ENCODE peak calls at places on chromosomes 6 and 20, in eight cellular contexts. R is mesothelial cell of epicardium, X is SHP77, A is bronchial epithelial cell, Z is T follicular helper cell, P is AG08396, K is NAMALWA, Y is fibroblast of mammary gland. U is an unnamed sample.

GRCh38 chr20:59004763-59005522 is 2.1 kb downstream of the CTSZ start:
- DNase-seq in P (no peak), K (peak), R (no peak), X (no peak), A (no peak), Z (no peak), Y (no peak), U (no peak)

GRCh38 chr6:122832515-122833228 is 43.6 kb downstream of the SMPDL3A start:
- DNase-seq in X (no peak), Y (no peak), R (no peak), A (no peak), Z (no peak), P (no peak), K (no peak), U (peak)

GRCh38 chr6:33731035-33731434 is 15.7 kb downstream of the IP6K3 start:
- DNase-seq in Z (no peak), P (no peak), R (no peak), X (no peak), Y (no peak), K (no peak), A (no peak), U (no peak)

GRCh38 chr6:36839819-36840379 is 655 bp upstream of the CPNE5 start:
- DNase-seq in A (no peak), P (peak), Y (no peak), K (peak), R (peak), X (no peak), Z (peak), U (peak)

GRCh38 chr6:1624071-1624847 is 14.5 kb downstream of the FOXC1 start:
- DNase-seq in X (no peak), P (no peak), A (no peak), R (no peak), Z (no peak), Y (no peak), K (no peak), U (peak)

GRCh38 chr6:118669561-118669960 is 18.2 kb upstream of the CEP85L start:
- DNase-seq in K (no peak), A (no peak), P (no peak), R (no peak), Y (no peak), X (no peak), Z (no peak), U (no peak)

GRCh38 chr6:145245119-145245518 is 490.2 kb downstream of the EPM2A start:
- DNase-seq in X (no peak), R (no peak), Y (peak), K (no peak), A (no peak), P (no peak), Z (no peak), U (no peak)

GRCh38 chr6:362924-363249 is 28.7 kb upstream of the IRF4 start:
- DNase-seq in P (no peak), R (no peak), K (no peak), X (no peak), Y (no peak), Z (no peak), A (no peak), U (no peak)

GRCh38 chr20:3785240-3786125 is 1.1 kb downstream of the CENPB start:
- DNase-seq in Z (no peak), P (no peak), R (no peak), K (no peak), Y (no peak), A (no peak), X (peak), U (peak)

GRCh38 chr20:13222319-13222716 is 1.2 kb downstream of the ISM1 start:
- DNase-seq in P (no peak), K (no peak), Z (no peak), Y (no peak), A (no peak), R (no peak), X (no peak), U (no peak)

GRCh38 chr20:1299522-1299921 is 29.4 kb downstream of the SDCBP2 start:
- DNase-seq in R (no peak), A (no peak), X (peak), Z (no peak), Y (no peak), K (peak), P (no peak), U (no peak)

GRCh38 chr20:46343358-46344357 is 35.4 kb upstream of the CDH22 start:
- DNase-seq in A (no peak), R (no peak), K (no peak), X (no peak), P (no peak), Z (no peak), Y (no peak), U (peak)

GRCh38 chr6:49541210-49541724 is 9.2 kb upstream of the C6orf141 start:
- DNase-seq in P (no peak), R (no peak), Z (no peak), K (no peak), X (no peak), A (peak), Y (peak), U (peak)

GRCh38 chr6:22025468-22026159 is 271.2 kb downstream of the PRL start:
- DNase-seq in K (peak), Z (no peak), P (peak), A (peak), X (peak), R (no peak), Y (peak), U (peak)

GRCh38 chr6:137819740-137820139 is 47.3 kb upstream of the TNFAIP3 start:
- DNase-seq in P (no peak), X (no peak), A (no peak), K (no peak), R (no peak), Y (no peak), Z (peak), U (no peak)

GRCh38 chr20:63319164-63320040 is 26.4 kb downstream of the COL20A1 start:
- DNase-seq in X (no peak), R (peak), P (no peak), A (no peak), Y (no peak), Z (no peak), K (no peak), U (no peak)

GRCh38 chr6:96613291-96613999 is 50.5 kb downstream of the FHL5 start:
- DNase-seq in P (no peak), X (no peak), K (no peak), R (no peak), Y (no peak), A (no peak), Z (no peak), U (no peak)

GRCh38 chr6:170083236-170084051 is 207.4 kb downstream of the DLL1 start:
- DNase-seq in X (no peak), A (no peak), K (no peak), P (no peak), Z (no peak), R (peak), Y (no peak), U (peak)

GRCh38 chr6:45655630-45656422 is 278.1 kb upstream of the SUPT3H start:
- DNase-seq in P (peak), Y (peak), R (no peak), K (no peak), X (no peak), Z (no peak), A (peak), U (peak)

GRCh38 chr6:124478906-124479305 is 483.3 kb upstream of the RNF217 start:
- DNase-seq in X (no peak), R (no peak), Z (no peak), K (no peak), Y (no peak), P (no peak), A (no peak), U (no peak)

GRCh38 chr6:8982659-8983058 is 547.3 kb upstream of the SLC35B3 start:
- DNase-seq in K (no peak), X (no peak), R (no peak), Y (no peak), Z (no peak), A (no peak), P (no peak), U (no peak)

GRCh38 chr6:131208787-131209186 is 73.5 kb downstream of the AKAP7 start:
- DNase-seq in R (no peak), X (no peak), P (no peak), Z (no peak), K (no peak), Y (no peak), A (peak), U (no peak)

GRCh38 chr20:11001767-11002540 is 328.2 kb upstream of the JAG1 start:
- DNase-seq in P (peak), K (no peak), A (peak), Y (peak), R (no peak), X (no peak), Z (no peak), U (peak)

GRCh38 chr6:3820563-3820962 is 28.6 kb upstream of the FAM50B start:
- DNase-seq in A (no peak), X (no peak), Z (no peak), R (no peak), P (no peak), K (no peak), Y (no peak), U (no peak)

GRCh38 chr6:39956951-39957350 is 22.7 kb upstream of the MOCS1 start:
- DNase-seq in A (peak), Y (no peak), R (no peak), Z (no peak), K (no peak), P (no peak), X (no peak), U (no peak)

GRCh38 chr20:53068241-53068640 is 96.1 kb downstream of the TSHZ2 start:
- DNase-seq in Z (no peak), A (no peak), Y (no peak), R (no peak), K (no peak), X (no peak), P (no peak), U (no peak)

GRCh38 chr6:10831609-10832008 is 6.7 kb downstream of the MAK start:
- DNase-seq in R (no peak), X (no peak), Z (no peak), P (no peak), A (no peak), Y (no peak), K (no peak), U (no peak)

GRCh38 chr6:55734256-55734655 is 141.1 kb downstream of the BMP5 start:
- DNase-seq in K (no peak), Z (no peak), X (no peak), R (no peak), Y (no peak), P (no peak), A (peak), U (no peak)

GRCh38 chr20:32333988-32334885 is 23.9 kb upstream of the ASXL1 start:
- DNase-seq in P (no peak), A (peak), X (no peak), K (no peak), Z (peak), Y (peak), R (no peak), U (no peak)

GRCh38 chr6:168219804-168220203 is 99.8 kb downstream of the DACT2 start:
- DNase-seq in P (no peak), Z (no peak), R (no peak), K (no peak), Y (no peak), X (no peak), A (no peak), U (no peak)

GRCh38 chr20:41074441-41074840 is 45.8 kb downstream of the TOP1 start:
- DNase-seq in A (no peak), R (no peak), K (no peak), Z (no peak), P (no peak), Y (no peak), X (no peak), U (no peak)

GRCh38 chr20:8854566-8854965 is 214.3 kb upstream of the PLCB4 start:
- DNase-seq in A (no peak), Z (no peak), R (no peak), P (peak), Y (peak), X (no peak), K (no peak), U (peak)

GRCh38 chr6:123808556-123808955 is 4.9 kb downstream of the NKAIN2 start:
- DNase-seq in Y (no peak), X (peak), P (no peak), K (no peak), Z (no peak), R (no peak), A (peak), U (no peak)

GRCh38 chr6:149493697-149494334 is 9.0 kb upstream of the ZC3H12D start:
- DNase-seq in R (no peak), A (no peak), X (no peak), P (no peak), K (no peak), Z (no peak), Y (no peak), U (no peak)